ENCODE peak calls at places on chromosomes 6 and 20, in five cellular contexts. U is skeletal muscle cell, A is BJ, S is NCI-H1436, R is SHP77. G is an unnamed sample.

GRCh38 chr6:166041277-166041676 is 126.4 kb downstream of the TBXT start:
- DNase-seq in A (no peak), R (no peak), U (no peak), S (no peak), G (no peak)

GRCh38 chr6:4388675-4389074 is 253.3 kb upstream of the ECI2 start:
- DNase-seq in R (no peak), S (no peak), U (no peak), A (no peak), G (peak; percentile 11)

GRCh38 chr6:113696960-113697359 is 160.2 kb upstream of the MARCKS start:
- DNase-seq in S (no peak), A (no peak), R (no peak), U (no peak), G (no peak)

GRCh38 chr6:14883921-14884320 is 361.9 kb upstream of the JARID2 start:
- DNase-seq in R (no peak), S (no peak), U (no peak), A (no peak), G (no peak)

GRCh38 chr6:138944412-138944811 is 43.6 kb downstream of the REPS1 start:
- DNase-seq in A (no peak), S (no peak), R (no peak), U (peak; percentile 49), G (no peak)

GRCh38 chr6:11304946-11305345 is 72.5 kb upstream of the NEDD9 start:
- DNase-seq in U (no peak), S (no peak), A (no peak), R (no peak), G (no peak)

GRCh38 chr6:169766232-169766631 is 14.8 kb downstream of the ERMARD start:
- DNase-seq in U (no peak), R (no peak), S (no peak), A (no peak), G (no peak)

GRCh38 chr20:8670207-8670899 is 398.5 kb upstream of the PLCB4 start:
- DNase-seq in S (no peak), A (no peak), R (no peak), U (no peak), G (no peak)

GRCh38 chr20:32444474-32445220 is 86.5 kb downstream of the ASXL1 start:
- DNase-seq in S (no peak), A (no peak), R (no peak), U (no peak), G (no peak)

GRCh38 chr6:143673638-143674037 is 4.1 kb upstream of the PHACTR2 start:
- DNase-seq in U (peak; percentile 46), S (no peak), R (no peak), A (peak; percentile 43), G (peak; percentile 41)

GRCh38 chr6:31797607-31798006 is 2.1 kb upstream of the VARS1 start:
- DNase-seq in R (no peak), S (no peak), U (no peak), A (no peak), G (no peak)

GRCh38 chr6:36780517-36781210 is 58.6 kb downstream of the CPNE5 start:
- DNase-seq in S (no peak), U (no peak), A (no peak), R (peak; percentile 52), G (no peak)

GRCh38 chr6:125104425-125104824 is 49.1 kb upstream of the TPD52L1 start:
- DNase-seq in A (peak; percentile 65), U (peak; percentile 62), S (no peak), R (peak; percentile 21), G (peak; percentile 48)

GRCh38 chr20:64044484-64045247 is 4.8 kb downstream of the SOX18 start:
- DNase-seq in S (no peak), U (no peak), A (no peak), R (no peak), G (no peak)

GRCh38 chr6:31740397-31741223 is 805 bp downstream of the MSH5 start:
- DNase-seq in A (no peak), U (no peak), R (no peak), S (peak; percentile 42), G (no peak)

GRCh38 chr6:131250121-131250520 is 114.9 kb downstream of the AKAP7 start:
- DNase-seq in R (no peak), A (no peak), S (no peak), U (peak; percentile 33), G (peak; percentile 36)

GRCh38 chr6:11412011-11412424 is 125.5 kb upstream of the TMEM170B start:
- DNase-seq in A (no peak), R (no peak), U (no peak), S (no peak), G (no peak)

GRCh38 chr6:77368660-77369313 is 94.5 kb downstream of the HTR1B start:
- DNase-seq in U (no peak), S (no peak), A (no peak), R (peak; percentile 24), G (no peak)

GRCh38 chr6:94049001-94049400 is 629.6 kb upstream of the EPHA7 start:
- DNase-seq in R (no peak), S (no peak), A (no peak), U (no peak), G (no peak)

GRCh38 chr6:88492241-88492640 is 326.1 kb upstream of the CNR1 start:
- DNase-seq in A (no peak), R (no peak), U (no peak), S (no peak), G (no peak)

GRCh38 chr6:112153926-112154621 is 66.7 kb downstream of the FAM229B start:
- DNase-seq in U (peak; percentile 31), R (no peak), S (no peak), A (peak; percentile 69), G (no peak)

GRCh38 chr6:29576056-29576455 is 8.9 kb upstream of the OR2H2 start:
- DNase-seq in R (no peak), A (no peak), U (no peak), S (no peak), G (no peak)

GRCh38 chr6:35343092-35343834 is 905 bp downstream of the PPARD start:
- DNase-seq in S (no peak), U (no peak), A (no peak), R (no peak), G (no peak)

GRCh38 chr6:9520417-9521151 is 894.3 kb downstream of the TFAP2A start:
- DNase-seq in R (no peak), U (peak; percentile 57), A (peak; percentile 71), S (no peak), G (no peak)

GRCh38 chr20:58880994-58881752 is 28.7 kb downstream of the GNAS start:
- DNase-seq in R (no peak), S (no peak), A (no peak), U (no peak), G (no peak)

GRCh38 chr6:130872250-130873095 is 45.3 kb downstream of the SMLR1 start:
- DNase-seq in A (no peak), S (peak; percentile 35), U (no peak), R (peak; percentile 2), G (peak; percentile 66)

GRCh38 chr20:37611852-37612251 is 82.0 kb upstream of the CTNNBL1 start:
- DNase-seq in A (no peak), R (no peak), S (no peak), U (no peak), G (no peak)

GRCh38 chr20:22630698-22631097 is 46.3 kb upstream of the FOXA2 start:
- DNase-seq in S (no peak), U (no peak), R (peak; percentile 96), A (no peak), G (no peak)

GRCh38 chr6:48979085-48979484 is 484.0 kb downstream of the MMUT start:
- DNase-seq in R (no peak), S (no peak), U (no peak), A (no peak), G (no peak)

GRCh38 chr6:72941751-72942150 is 283.5 kb downstream of the KHDC1L start:
- DNase-seq in R (peak; percentile 18), S (no peak), A (no peak), U (no peak), G (no peak)

GRCh38 chr20:16476032-16476431 is 97.2 kb downstream of the KIF16B start:
- DNase-seq in R (peak; percentile 33), U (peak; percentile 24), S (peak; percentile 45), A (peak; percentile 9), G (peak; percentile 35)

GRCh38 chr20:17226410-17227198 is at the start of gene PCSK2:
- DNase-seq in S (peak; percentile 97), U (peak; percentile 7), A (no peak), R (peak; percentile 99), G (peak; percentile 90)

GRCh38 chr20:8228315-8228714 is 96.2 kb downstream of the PLCB1 start:
- DNase-seq in U (no peak), S (no peak), R (no peak), A (no peak), G (no peak)

GRCh38 chr6:38350220-38350619 is 289.5 kb downstream of the BTBD9 start:
- DNase-seq in U (no peak), A (no peak), R (no peak), S (no peak), G (no peak)

GRCh38 chr6:52420668-52421358 is 671 bp downstream of the EFHC1 start:
- DNase-seq in R (peak; percentile 64), S (no peak), A (no peak), U (no peak), G (peak; percentile 32)

GRCh38 chr20:24617757-24618450 is 148.5 kb downstream of the SYNDIG1 start:
- DNase-seq in R (no peak), U (no peak), S (no peak), A (no peak), G (no peak)

GRCh38 chr6:97654674-97655073 is 371.7 kb upstream of the MMS22L start:
- DNase-seq in S (no peak), A (no peak), R (no peak), U (no peak), G (no peak)

GRCh38 chr6:143376861-143377260 is 73.6 kb downstream of the ADAT2 start:
- DNase-seq in A (no peak), R (no peak), U (no peak), S (no peak), G (no peak)

GRCh38 chr6:129725341-129725740 is 15.4 kb upstream of the ARHGAP18 start:
- DNase-seq in S (no peak), U (no peak), A (no peak), R (no peak), G (no peak)